ENCODE peak calls at places on chromosomes 4 and X, in nine cellular contexts. Q is fibroblast of mammary gland, W is MCF 10A, F is HFFc6, Y is psoas muscle, G is A673, Z is heart right ventricle, X is neural crest cell, H is left ventricle myocardium inferior. I is an unnamed sample.

GRCh38 chr4:153573881-153574807 is 108.0 kb downstream of the TMEM131L start:
- DNase-seq in Y (peak), G (peak), H (peak), Z (peak), X (no peak), W (peak), Q (peak), F (peak), I (peak)

GRCh38 chrX:10033360-10034007 is 66.3 kb downstream of the CLDN34 start:
- DNase-seq in H (no peak), Y (no peak), G (no peak), F (peak), Z (no peak), X (no peak), Q (peak), W (no peak), I (no peak)

GRCh38 chr4:153553155-153553819 is 87.1 kb downstream of the TMEM131L start:
- DNase-seq in W (no peak), X (no peak), G (no peak), Q (no peak), H (no peak), F (no peak), Y (no peak), Z (no peak), I (no peak)

GRCh38 chrX:110851780-110852179 is 56.2 kb upstream of the CHRDL1 start:
- DNase-seq in G (peak), H (no peak), W (peak), X (no peak), F (no peak), Q (peak), Y (no peak), Z (no peak), I (no peak)

GRCh38 chr4:52015366-52015765 is 4.8 kb downstream of the LRRC66 start:
- DNase-seq in Z (no peak), F (no peak), Q (no peak), G (peak), H (no peak), Y (no peak), W (peak), X (no peak), I (no peak)

GRCh38 chrX:24369816-24370215 is 9.4 kb downstream of the SUPT20HL1 start:
- DNase-seq in H (no peak), X (no peak), F (no peak), G (no peak), Y (no peak), W (no peak), Q (no peak), Z (no peak), I (no peak)

GRCh38 chr4:153466637-153467153 is 535 bp downstream of the TMEM131L start:
- DNase-seq in G (no peak), F (no peak), W (no peak), Q (no peak), Z (peak), H (no peak), X (peak), Y (no peak), I (no peak)

GRCh38 chrX:9644335-9644734 is 121.3 kb downstream of the GPR143 start:
- DNase-seq in Q (no peak), H (no peak), F (no peak), G (no peak), W (no peak), X (no peak), Z (no peak), Y (no peak), I (no peak)

GRCh38 chr4:19807505-19807904 is 444.2 kb upstream of the SLIT2 start:
- DNase-seq in G (no peak), F (peak), Q (peak), H (no peak), Z (no peak), Y (no peak), W (peak), X (no peak), I (no peak)

GRCh38 chrX:124328765-124329164 is 3.7 kb upstream of the TEX13D start:
- DNase-seq in Y (no peak), Z (no peak), W (peak), Q (peak), G (no peak), H (no peak), F (no peak), X (no peak), I (no peak)

GRCh38 chr4:40046311-40046980 is 10.2 kb upstream of the N4BP2 start:
- DNase-seq in Q (peak), Y (no peak), G (no peak), Z (no peak), X (no peak), H (no peak), W (peak), F (peak), I (no peak)

GRCh38 chrX:15930585-15930984 is 76.0 kb upstream of the AP1S2 start:
- DNase-seq in G (peak), Z (no peak), H (no peak), X (no peak), W (peak), F (no peak), Y (no peak), Q (peak), I (no peak)
- TF ChIP-seq CTCF in G (peak), Z (no peak), H (peak), X (peak), W (peak), F (peak), Y (peak), Q (peak), I (no peak)

GRCh38 chr4:54165438-54165837 is 63.7 kb upstream of the PDGFRA start:
- DNase-seq in W (peak), Q (peak), Z (no peak), H (no peak), G (peak), Y (no peak), X (no peak), F (peak), I (no peak)
- TF ChIP-seq CTCF in W (no peak), Q (peak), Z (no peak), H (no peak), G (no peak), Y (no peak), X (no peak), F (peak), I (no peak)

DNA sequence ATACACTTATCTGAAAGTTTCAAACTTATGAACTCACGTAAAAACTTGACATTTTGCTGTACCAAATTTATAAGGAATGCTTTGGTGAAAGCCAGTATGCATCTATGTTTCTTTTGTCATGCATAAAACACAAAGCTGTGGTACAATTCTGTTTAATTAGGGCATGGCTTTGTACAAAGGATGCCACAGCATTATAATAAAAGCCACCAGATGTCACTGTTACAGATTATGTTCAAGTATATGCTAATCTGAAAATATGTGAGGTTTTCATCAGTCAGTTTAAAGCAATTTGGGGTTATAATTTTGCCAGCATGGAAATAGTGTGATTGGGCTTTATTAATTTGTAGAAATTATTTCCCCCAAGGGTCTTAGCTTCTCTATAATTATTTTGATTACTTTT is 69.0 kb downstream of the ATOH1 start:
- DNase-seq in Y (no peak), Q (no peak), H (no peak), F (no peak), X (no peak), W (peak), G (peak), Z (no peak), I (no peak)
- TF ChIP-seq CTCF in Y (no peak), Q (peak), H (peak), F (peak), X (peak), W (peak), G (peak), Z (no peak), I (no peak)

DNA sequence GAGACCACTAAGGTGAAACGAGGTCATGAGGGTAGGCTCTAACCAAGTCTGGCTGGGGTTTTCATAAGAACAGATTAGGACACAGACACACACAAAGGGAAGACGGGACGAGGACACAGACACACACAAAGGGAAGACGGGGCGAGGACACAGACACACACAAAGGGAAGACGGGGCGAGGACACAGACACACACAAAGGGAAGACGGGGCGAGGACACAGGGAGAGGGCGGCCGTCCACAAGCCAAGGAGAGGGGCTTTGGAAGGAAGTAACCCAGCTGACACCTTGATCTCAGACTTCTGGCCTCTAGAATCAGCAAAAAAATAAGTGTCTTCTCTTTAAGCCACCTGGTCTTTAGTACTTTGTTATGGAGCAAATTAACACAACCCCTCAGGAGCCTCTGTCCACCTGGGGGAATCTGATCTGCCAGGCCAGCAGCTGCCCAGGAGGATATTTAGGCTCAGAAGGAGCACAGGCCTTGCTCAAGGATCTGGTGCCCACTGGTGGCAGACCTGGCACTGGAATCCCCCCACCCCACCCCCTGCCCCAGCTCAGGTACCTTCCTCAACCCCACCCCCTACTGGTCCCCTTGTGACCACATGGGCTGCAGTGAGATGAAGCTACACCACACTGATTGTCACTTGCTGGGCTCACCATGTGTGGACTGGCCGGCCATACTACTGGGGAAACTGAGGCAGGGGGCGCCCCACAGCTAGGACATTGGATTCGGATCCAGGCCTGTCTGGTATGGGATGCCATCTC is 2.8 kb downstream of the ABLIM2 start:
- DNase-seq in Q (no peak), G (no peak), Z (peak), X (no peak), W (no peak), Y (no peak), F (no peak), H (no peak), I (no peak)
- TF ChIP-seq CTCF in Q (no peak), G (no peak), Z (no peak), X (no peak), W (no peak), Y (no peak), F (peak), H (no peak), I (no peak)

DNA sequence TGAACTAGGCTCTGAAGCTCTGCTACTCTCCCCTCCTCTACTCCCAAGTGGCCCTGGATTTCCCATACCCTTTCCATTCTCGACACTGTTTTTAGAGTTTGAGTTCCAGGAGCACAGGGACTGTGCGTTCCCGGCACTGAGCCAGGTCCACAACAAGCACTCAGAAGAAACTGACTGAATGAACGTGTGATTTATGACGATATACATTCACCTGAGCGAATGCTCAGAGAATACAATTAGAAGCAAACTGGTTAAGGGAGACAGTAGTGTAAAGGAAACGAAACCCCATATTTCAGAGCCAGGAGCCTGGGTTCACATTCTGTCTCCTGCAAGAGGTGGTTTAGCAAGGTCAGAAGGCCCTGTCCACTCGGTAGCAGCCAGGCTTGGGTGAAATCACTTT is 1.4 kb upstream of the KIAA0232 start:
- DNase-seq in X (no peak), F (no peak), Q (no peak), Z (peak), G (no peak), W (no peak), Y (no peak), H (peak), I (no peak)
- TF ChIP-seq CTCF in X (no peak), F (no peak), Q (no peak), Z (no peak), G (no peak), W (no peak), Y (no peak), H (no peak), I (no peak)

DNA sequence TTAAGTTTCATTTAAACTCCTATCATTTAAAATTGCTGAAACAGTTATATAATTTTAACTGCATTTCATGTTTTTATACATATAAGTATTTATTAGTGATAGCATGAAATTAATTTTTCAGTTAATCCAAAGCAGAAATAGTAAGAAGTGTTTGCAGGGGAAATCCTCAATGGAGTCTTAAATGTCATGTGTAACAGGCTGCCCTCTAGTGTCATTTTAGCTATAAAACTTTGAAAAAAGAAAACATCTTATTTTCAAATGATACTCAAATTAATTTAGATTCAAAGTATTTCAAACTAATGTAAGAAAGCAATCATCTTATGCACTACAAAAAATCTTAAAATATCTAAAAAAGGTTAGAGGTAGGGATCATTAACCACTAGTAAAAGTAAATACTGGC is 27.1 kb downstream of the TAPT1 start:
- DNase-seq in Z (no peak), H (no peak), G (peak), Y (no peak), F (no peak), Q (peak), W (peak), X (no peak), I (no peak)
- TF ChIP-seq CTCF in Z (no peak), H (peak), G (peak), Y (peak), F (peak), Q (peak), W (peak), X (peak), I (no peak)

DNA sequence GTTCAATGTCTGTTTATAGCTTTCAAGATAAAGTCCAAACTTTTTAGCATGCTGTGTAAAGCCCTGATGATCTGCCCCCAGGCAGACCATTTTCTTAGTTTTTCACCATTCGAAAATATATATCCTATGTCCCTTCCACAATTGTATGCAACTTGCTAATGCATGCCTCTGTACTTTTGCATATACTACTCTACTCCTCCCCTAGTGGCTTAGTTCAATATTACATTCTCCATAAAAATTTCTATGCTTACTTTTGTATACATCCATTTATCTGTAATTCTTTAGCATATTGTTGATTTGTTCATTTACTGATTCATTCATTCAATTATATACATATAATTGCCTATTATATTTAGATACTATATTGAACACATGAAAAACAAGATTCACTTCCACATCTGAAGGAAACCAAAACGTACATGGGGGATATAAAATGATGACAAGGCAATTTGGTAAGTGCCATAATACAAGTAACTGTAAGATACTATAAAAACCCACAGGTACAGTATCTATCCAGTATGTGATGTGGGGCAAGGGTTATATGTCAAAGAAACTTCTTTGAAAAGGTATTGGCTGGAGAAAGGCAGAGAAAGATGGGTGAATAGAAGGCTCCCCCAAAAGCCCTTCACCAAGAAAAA is 902.5 kb downstream of the FAM133A start:
- DNase-seq in Y (no peak), F (no peak), W (peak), Z (no peak), H (no peak), X (no peak), G (no peak), Q (no peak), I (no peak)
- TF ChIP-seq CTCF in Y (no peak), F (peak), W (peak), Z (no peak), H (no peak), X (peak), G (peak), Q (peak), I (no peak)

GRCh38 chrX:74318672-74319071 is 14.7 kb downstream of the ZCCHC13 start:
- DNase-seq in H (no peak), Z (no peak), Y (no peak), F (no peak), Q (no peak), W (no peak), X (no peak), G (no peak), I (no peak)

GRCh38 chrX:74325130-74326059 is 21.4 kb downstream of the ZCCHC13 start:
- DNase-seq in Q (no peak), Y (no peak), Z (no peak), G (no peak), F (no peak), X (no peak), W (no peak), H (no peak), I (no peak)

GRCh38 chrX:74321191-74321590 is 17.2 kb downstream of the ZCCHC13 start:
- DNase-seq in W (no peak), Q (no peak), G (no peak), Z (no peak), X (no peak), H (no peak), Y (no peak), F (no peak), I (no peak)
- TF ChIP-seq CTCF in W (no peak), Q (no peak), G (no peak), Z (no peak), X (no peak), H (no peak), Y (no peak), F (no peak), I (no peak)

GRCh38 chr4:148852092-148852699 is 410.0 kb upstream of the NR3C2 start:
- DNase-seq in Y (no peak), Z (no peak), Q (no peak), G (peak), W (no peak), H (no peak), X (no peak), F (no peak), I (no peak)
- TF ChIP-seq CTCF in Y (peak), Z (no peak), Q (no peak), G (peak), W (no peak), H (peak), X (no peak), F (no peak), I (no peak)

GRCh38 chrX:38660395-38661179 is 99.2 kb downstream of the TSPAN7 start:
- DNase-seq in X (no peak), Y (no peak), W (no peak), G (no peak), Q (no peak), F (no peak), Z (no peak), H (no peak), I (no peak)

GRCh38 chrX:38662640-38663039 is 101.3 kb downstream of the TSPAN7 start:
- DNase-seq in G (no peak), H (no peak), W (no peak), Q (no peak), F (no peak), Y (no peak), Z (no peak), X (no peak), I (no peak)

GRCh38 chrX:38661561-38661960 is 100.2 kb downstream of the TSPAN7 start:
- DNase-seq in G (no peak), Y (no peak), X (no peak), F (no peak), H (no peak), Q (no peak), Z (no peak), W (no peak), I (no peak)

GRCh38 chrX:38666909-38667308 is 105.6 kb downstream of the TSPAN7 start:
- DNase-seq in Y (no peak), H (no peak), F (no peak), W (no peak), Z (no peak), G (no peak), X (no peak), Q (no peak), I (no peak)

GRCh38 chrX:38664285-38664684 is 102.9 kb downstream of the TSPAN7 start:
- DNase-seq in Y (no peak), X (peak), G (peak), W (peak), Q (peak), H (no peak), Z (no peak), F (peak), I (no peak)
- TF ChIP-seq CTCF in Y (peak), X (peak), G (peak), W (peak), Q (peak), H (peak), Z (peak), F (peak), I (no peak)